ENCODE peak calls at places on chromosomes 6 and 20, in ten cellular contexts. One of them, this sample, is unnamed.
A peak's percentile ranks its signal among the peaks of the same experiment; 100 is the strongest.

GRCh38 chr6:70312165-70312564 is 9.3 kb upstream of the COL9A1 start:
- DNase-seq in dorsolateral prefrontal cortex: no peak
- DNase-seq in GM20000: no peak
- DNase-seq in NCI-H526 treated with DMSO at 0.1 percent for 48 hours: peak; percentile 14
- DNase-seq in NCI-H774: no peak
- DNase-seq in AG09309: peak; percentile 32
- DNase-seq in EH: peak; percentile 64
- DNase-seq in smooth muscle cell of the brain vasculature: peak; percentile 15
- DNase-seq in omental fat pad: no peak
- DNase-seq in H9: no peak
- DNase-seq in this sample: no peak

GRCh38 chr6:37137201-37137880 is 32.6 kb upstream of the PIM1 start:
- DNase-seq in dorsolateral prefrontal cortex: no peak
- DNase-seq in GM20000: peak; percentile 68
- DNase-seq in NCI-H526 treated with DMSO at 0.1 percent for 48 hours: no peak
- DNase-seq in NCI-H774: no peak
- DNase-seq in AG09309: peak; percentile 95
- DNase-seq in EH: peak; percentile 100
- DNase-seq in smooth muscle cell of the brain vasculature: peak; percentile 88
- DNase-seq in omental fat pad: no peak
- DNase-seq in H9: no peak
- DNase-seq in this sample: peak; percentile 66

GRCh38 chr6:35751594-35751993 is 14.8 kb downstream of the ARMC12 start:
- DNase-seq in dorsolateral prefrontal cortex: no peak
- DNase-seq in GM20000: no peak
- DNase-seq in NCI-H526 treated with DMSO at 0.1 percent for 48 hours: no peak
- DNase-seq in NCI-H774: no peak
- DNase-seq in AG09309: no peak
- DNase-seq in EH: no peak
- DNase-seq in smooth muscle cell of the brain vasculature: no peak
- DNase-seq in omental fat pad: no peak
- DNase-seq in H9: no peak
- DNase-seq in this sample: peak; percentile 56

GRCh38 chr20:53609501-53610445 is 16.1 kb upstream of the ZNF217 start:
- DNase-seq in dorsolateral prefrontal cortex: no peak
- DNase-seq in GM20000: no peak
- DNase-seq in NCI-H526 treated with DMSO at 0.1 percent for 48 hours: no peak
- DNase-seq in NCI-H774: peak; percentile 61
- DNase-seq in AG09309: no peak
- DNase-seq in EH: peak; percentile 80
- DNase-seq in smooth muscle cell of the brain vasculature: no peak
- DNase-seq in omental fat pad: no peak
- DNase-seq in H9: no peak
- DNase-seq in this sample: peak; percentile 82

GRCh38 chr20:58549681-58550542 is 34.7 kb upstream of the APCDD1L start:
- DNase-seq in dorsolateral prefrontal cortex: no peak
- DNase-seq in GM20000: no peak
- DNase-seq in NCI-H526 treated with DMSO at 0.1 percent for 48 hours: no peak
- DNase-seq in NCI-H774: no peak
- DNase-seq in AG09309: no peak
- DNase-seq in EH: no peak
- DNase-seq in smooth muscle cell of the brain vasculature: no peak
- DNase-seq in omental fat pad: no peak
- DNase-seq in H9: peak; percentile 15
- DNase-seq in this sample: no peak

GRCh38 chr6:169958510-169958909 is 207.1 kb downstream of the ERMARD start:
- DNase-seq in dorsolateral prefrontal cortex: peak; percentile 4
- DNase-seq in GM20000: no peak
- DNase-seq in NCI-H526 treated with DMSO at 0.1 percent for 48 hours: no peak
- DNase-seq in NCI-H774: no peak
- DNase-seq in AG09309: no peak
- DNase-seq in EH: no peak
- DNase-seq in smooth muscle cell of the brain vasculature: no peak
- DNase-seq in omental fat pad: no peak
- DNase-seq in H9: no peak
- DNase-seq in this sample: no peak

GRCh38 chr6:158772851-158773371 is 46.3 kb downstream of the EZR start:
- DNase-seq in dorsolateral prefrontal cortex: no peak
- DNase-seq in GM20000: no peak
- DNase-seq in NCI-H526 treated with DMSO at 0.1 percent for 48 hours: no peak
- DNase-seq in NCI-H774: no peak
- DNase-seq in AG09309: peak; percentile 24
- DNase-seq in EH: peak; percentile 46
- DNase-seq in smooth muscle cell of the brain vasculature: no peak
- DNase-seq in omental fat pad: no peak
- DNase-seq in H9: no peak
- DNase-seq in this sample: no peak

GRCh38 chr6:150200428-150201105 is 57.7 kb downstream of the PPP1R14C start:
- DNase-seq in dorsolateral prefrontal cortex: no peak
- DNase-seq in GM20000: no peak
- DNase-seq in NCI-H526 treated with DMSO at 0.1 percent for 48 hours: no peak
- DNase-seq in NCI-H774: no peak
- DNase-seq in AG09309: no peak
- DNase-seq in EH: no peak
- DNase-seq in smooth muscle cell of the brain vasculature: no peak
- DNase-seq in omental fat pad: no peak
- DNase-seq in H9: no peak
- DNase-seq in this sample: no peak

GRCh38 chr20:4795394-4795793 is 73.7 kb downstream of the PRND start:
- DNase-seq in dorsolateral prefrontal cortex: no peak
- DNase-seq in GM20000: peak; percentile 30
- DNase-seq in NCI-H526 treated with DMSO at 0.1 percent for 48 hours: no peak
- DNase-seq in NCI-H774: no peak
- DNase-seq in AG09309: peak; percentile 10
- DNase-seq in EH: peak; percentile 65
- DNase-seq in smooth muscle cell of the brain vasculature: peak; percentile 15
- DNase-seq in omental fat pad: peak; percentile 36
- DNase-seq in H9: peak; percentile 56
- DNase-seq in this sample: peak; percentile 55

GRCh38 chr6:37110455-37111155 is 59.3 kb upstream of the PIM1 start:
- DNase-seq in dorsolateral prefrontal cortex: no peak
- DNase-seq in GM20000: peak; percentile 57
- DNase-seq in NCI-H526 treated with DMSO at 0.1 percent for 48 hours: no peak
- DNase-seq in NCI-H774: no peak
- DNase-seq in AG09309: no peak
- DNase-seq in EH: no peak
- DNase-seq in smooth muscle cell of the brain vasculature: no peak
- DNase-seq in omental fat pad: no peak
- DNase-seq in H9: no peak
- DNase-seq in this sample: peak; percentile 64

GRCh38 chr6:17159240-17159639 is 57.4 kb downstream of the STMND1 start:
- DNase-seq in dorsolateral prefrontal cortex: no peak
- DNase-seq in GM20000: no peak
- DNase-seq in NCI-H526 treated with DMSO at 0.1 percent for 48 hours: no peak
- DNase-seq in NCI-H774: no peak
- DNase-seq in AG09309: no peak
- DNase-seq in EH: peak; percentile 13
- DNase-seq in smooth muscle cell of the brain vasculature: no peak
- DNase-seq in omental fat pad: no peak
- DNase-seq in H9: no peak
- DNase-seq in this sample: no peak

GRCh38 chr6:52283111-52283510 is 1.4 kb downstream of the MCM3 start:
- DNase-seq in dorsolateral prefrontal cortex: no peak
- DNase-seq in GM20000: no peak
- DNase-seq in NCI-H526 treated with DMSO at 0.1 percent for 48 hours: no peak
- DNase-seq in NCI-H774: no peak
- DNase-seq in AG09309: no peak
- DNase-seq in EH: no peak
- DNase-seq in smooth muscle cell of the brain vasculature: no peak
- DNase-seq in omental fat pad: no peak
- DNase-seq in H9: no peak
- DNase-seq in this sample: no peak

GRCh38 chr6:7975764-7976146 is 65.2 kb upstream of the TXNDC5 start:
- DNase-seq in dorsolateral prefrontal cortex: no peak
- DNase-seq in GM20000: no peak
- DNase-seq in NCI-H526 treated with DMSO at 0.1 percent for 48 hours: no peak
- DNase-seq in NCI-H774: no peak
- DNase-seq in AG09309: no peak
- DNase-seq in EH: no peak
- DNase-seq in smooth muscle cell of the brain vasculature: no peak
- DNase-seq in omental fat pad: no peak
- DNase-seq in H9: no peak
- DNase-seq in this sample: no peak

GRCh38 chr20:31260326-31260932 is 3.0 kb downstream of the DEFB115 start:
- DNase-seq in dorsolateral prefrontal cortex: no peak
- DNase-seq in GM20000: no peak
- DNase-seq in NCI-H526 treated with DMSO at 0.1 percent for 48 hours: peak; percentile 8
- DNase-seq in NCI-H774: no peak
- DNase-seq in AG09309: no peak
- DNase-seq in EH: no peak
- DNase-seq in smooth muscle cell of the brain vasculature: no peak
- DNase-seq in omental fat pad: no peak
- DNase-seq in H9: no peak
- DNase-seq in this sample: no peak

GRCh38 chr20:51467971-51468626 is 74.4 kb downstream of the NFATC2 start:
- DNase-seq in dorsolateral prefrontal cortex: no peak
- DNase-seq in GM20000: no peak
- DNase-seq in NCI-H526 treated with DMSO at 0.1 percent for 48 hours: no peak
- DNase-seq in NCI-H774: no peak
- DNase-seq in AG09309: no peak
- DNase-seq in EH: no peak
- DNase-seq in smooth muscle cell of the brain vasculature: no peak
- DNase-seq in omental fat pad: no peak
- DNase-seq in H9: no peak
- DNase-seq in this sample: no peak

GRCh38 chr20:53950031-53950430 is 120.4 kb downstream of the BCAS1 start:
- DNase-seq in dorsolateral prefrontal cortex: no peak
- DNase-seq in GM20000: no peak
- DNase-seq in NCI-H526 treated with DMSO at 0.1 percent for 48 hours: no peak
- DNase-seq in NCI-H774: no peak
- DNase-seq in AG09309: no peak
- DNase-seq in EH: no peak
- DNase-seq in smooth muscle cell of the brain vasculature: no peak
- DNase-seq in omental fat pad: no peak
- DNase-seq in H9: no peak
- DNase-seq in this sample: no peak

GRCh38 chr6:27091661-27092315 is 155.7 kb upstream of the PRSS16 start:
- DNase-seq in dorsolateral prefrontal cortex: no peak
- DNase-seq in GM20000: peak; percentile 57
- DNase-seq in NCI-H526 treated with DMSO at 0.1 percent for 48 hours: peak; percentile 30
- DNase-seq in NCI-H774: no peak
- DNase-seq in AG09309: peak; percentile 75
- DNase-seq in EH: peak; percentile 91
- DNase-seq in smooth muscle cell of the brain vasculature: peak; percentile 29
- DNase-seq in omental fat pad: no peak
- DNase-seq in H9: peak; percentile 57
- DNase-seq in this sample: peak; percentile 42

GRCh38 chr6:127539292-127539691 is 20.2 kb upstream of the MTCL3 start:
- DNase-seq in dorsolateral prefrontal cortex: no peak
- DNase-seq in GM20000: peak; percentile 36
- DNase-seq in NCI-H526 treated with DMSO at 0.1 percent for 48 hours: peak; percentile 26
- DNase-seq in NCI-H774: peak; percentile 35
- DNase-seq in AG09309: no peak
- DNase-seq in EH: peak; percentile 32
- DNase-seq in smooth muscle cell of the brain vasculature: no peak
- DNase-seq in omental fat pad: no peak
- DNase-seq in H9: no peak
- DNase-seq in this sample: no peak

GRCh38 chr6:150250826-150251225 is 108.0 kb downstream of the PPP1R14C start:
- DNase-seq in dorsolateral prefrontal cortex: no peak
- DNase-seq in GM20000: no peak
- DNase-seq in NCI-H526 treated with DMSO at 0.1 percent for 48 hours: no peak
- DNase-seq in NCI-H774: no peak
- DNase-seq in AG09309: no peak
- DNase-seq in EH: peak; percentile 80
- DNase-seq in smooth muscle cell of the brain vasculature: no peak
- DNase-seq in omental fat pad: no peak
- DNase-seq in H9: peak; percentile 40
- DNase-seq in this sample: no peak

GRCh38 chr6:37525460-37526357 is 26.0 kb upstream of the CCDC167 start:
- DNase-seq in dorsolateral prefrontal cortex: no peak
- DNase-seq in GM20000: no peak
- DNase-seq in NCI-H526 treated with DMSO at 0.1 percent for 48 hours: no peak
- DNase-seq in NCI-H774: no peak
- DNase-seq in AG09309: no peak
- DNase-seq in EH: peak; percentile 60
- DNase-seq in smooth muscle cell of the brain vasculature: no peak
- DNase-seq in omental fat pad: no peak
- DNase-seq in H9: peak; percentile 71
- DNase-seq in this sample: no peak

GRCh38 chr6:21437583-21437982 is 156.0 kb upstream of the SOX4 start:
- DNase-seq in dorsolateral prefrontal cortex: no peak
- DNase-seq in GM20000: no peak
- DNase-seq in NCI-H526 treated with DMSO at 0.1 percent for 48 hours: no peak
- DNase-seq in NCI-H774: no peak
- DNase-seq in AG09309: no peak
- DNase-seq in EH: no peak
- DNase-seq in smooth muscle cell of the brain vasculature: no peak
- DNase-seq in omental fat pad: no peak
- DNase-seq in H9: no peak
- DNase-seq in this sample: no peak

GRCh38 chr6:87945181-87945580 is 102.5 kb upstream of the SPACA1 start:
- DNase-seq in dorsolateral prefrontal cortex: peak; percentile 42
- DNase-seq in GM20000: no peak
- DNase-seq in NCI-H526 treated with DMSO at 0.1 percent for 48 hours: no peak
- DNase-seq in NCI-H774: no peak
- DNase-seq in AG09309: no peak
- DNase-seq in EH: no peak
- DNase-seq in smooth muscle cell of the brain vasculature: no peak
- DNase-seq in omental fat pad: no peak
- DNase-seq in H9: no peak
- DNase-seq in this sample: no peak

GRCh38 chr20:53080969-53081871 is 109.1 kb downstream of the TSHZ2 start:
- DNase-seq in dorsolateral prefrontal cortex: no peak
- DNase-seq in GM20000: no peak
- DNase-seq in NCI-H526 treated with DMSO at 0.1 percent for 48 hours: no peak
- DNase-seq in NCI-H774: peak; percentile 72
- DNase-seq in AG09309: no peak
- DNase-seq in EH: no peak
- DNase-seq in smooth muscle cell of the brain vasculature: no peak
- DNase-seq in omental fat pad: no peak
- DNase-seq in H9: no peak
- DNase-seq in this sample: peak; percentile 12

GRCh38 chr6:42714098-42714761 is 8.2 kb downstream of the PRPH2 start:
- DNase-seq in dorsolateral prefrontal cortex: no peak
- DNase-seq in GM20000: no peak
- DNase-seq in NCI-H526 treated with DMSO at 0.1 percent for 48 hours: no peak
- DNase-seq in NCI-H774: no peak
- DNase-seq in AG09309: no peak
- DNase-seq in EH: peak; percentile 56
- DNase-seq in smooth muscle cell of the brain vasculature: no peak
- DNase-seq in omental fat pad: no peak
- DNase-seq in H9: no peak
- DNase-seq in this sample: no peak

GRCh38 chr6:3885262-3886036 is 36.3 kb downstream of the FAM50B start:
- DNase-seq in dorsolateral prefrontal cortex: no peak
- DNase-seq in GM20000: no peak
- DNase-seq in NCI-H526 treated with DMSO at 0.1 percent for 48 hours: no peak
- DNase-seq in NCI-H774: no peak
- DNase-seq in AG09309: no peak
- DNase-seq in EH: peak; percentile 33
- DNase-seq in smooth muscle cell of the brain vasculature: no peak
- DNase-seq in omental fat pad: no peak
- DNase-seq in H9: peak; percentile 59
- DNase-seq in this sample: no peak

GRCh38 chr20:56988446-56988845 is 278.0 kb downstream of the BMP7 start:
- DNase-seq in dorsolateral prefrontal cortex: no peak
- DNase-seq in GM20000: no peak
- DNase-seq in NCI-H526 treated with DMSO at 0.1 percent for 48 hours: no peak
- DNase-seq in NCI-H774: no peak
- DNase-seq in AG09309: no peak
- DNase-seq in EH: no peak
- DNase-seq in smooth muscle cell of the brain vasculature: no peak
- DNase-seq in omental fat pad: no peak
- DNase-seq in H9: no peak
- DNase-seq in this sample: no peak

This sample was measured in activated T-cell treated with anti-CD3 and anti-CD28 coated beads, Interleukin-2, amount 50 U/mL, for 72 hours.